ENCODE peak calls at places on chromosomes 2 and 18, in five cellular contexts. Q is naive thymus-derived CD8-positive, alpha-beta T cell; C is stimulated activated CD8-positive, alpha-beta memory T cell treated with anti-CD3 and anti-CD28 coated beads, Interleukin-4, amount 100 ng/mL, for 4 hours; D is effector CD4-positive, alpha-beta T cell; K is neural progenitor cell. U is an unnamed sample.

GRCh38 chr18:470661-471501 is 29.6 kb downstream of the COLEC12 start:
- DNase-seq in Q (no peak), C (no peak), D (no peak), K (no peak), U (no peak)

GRCh38 chr2:62972601-62973000 is 78.0 kb upstream of the OTX1 start:
- DNase-seq in Q (no peak), C (no peak), D (no peak), K (no peak), U (no peak)

GRCh38 chr2:182668671-182669070 is 47.4 kb upstream of the DNAJC10 start:
- DNase-seq in Q (no peak), C (no peak), D (no peak), K (no peak), U (no peak)

GRCh38 chr2:105329197-105329554 is 359 bp downstream of the TGFBRAP1 start:
- DNase-seq in Q (no peak), C (no peak), D (no peak), K (no peak), U (peak)

GRCh38 chr2:27798476-27798875 is 27.0 kb downstream of the MRPL33 start:
- DNase-seq in Q (no peak), C (no peak), D (no peak), K (no peak), U (no peak)

GRCh38 chr2:118913131-118913804 is 28.7 kb upstream of the MARCO start:
- DNase-seq in Q (no peak), C (no peak), D (no peak), K (no peak), U (no peak)

GRCh38 chr2:239313251-239313650 is 87.6 kb downstream of the HDAC4 start:
- DNase-seq in Q (no peak), C (no peak), D (no peak), K (no peak), U (no peak)

GRCh38 chr2:128982001-128982400 is 663.3 kb upstream of the HS6ST1 start:
- DNase-seq in Q (no peak), C (no peak), D (no peak), K (no peak), U (no peak)

GRCh38 chr2:43841949-43842865 is 3.4 kb downstream of the ABCG8 start:
- DNase-seq in Q (no peak), C (no peak), D (no peak), K (no peak), U (no peak)

GRCh38 chr18:28039078-28039477 is 137.9 kb downstream of the CDH2 start:
- DNase-seq in Q (no peak), C (no peak), D (no peak), K (no peak), U (no peak)

GRCh38 chr2:19256239-19256638 is 102.2 kb downstream of the OSR1 start:
- DNase-seq in Q (no peak), C (no peak), D (no peak), K (no peak), U (no peak)

GRCh38 chr2:144414324-144414845 is 105.5 kb downstream of the ZEB2 start:
- DNase-seq in Q (no peak), C (no peak), D (no peak), K (no peak), U (no peak)

GRCh38 chr2:11541693-11542274 is 7.9 kb downstream of the GREB1 start:
- DNase-seq in Q (no peak), C (no peak), D (no peak), K (no peak), U (no peak)

GRCh38 chr2:40087434-40087833 is 308.4 kb upstream of the THUMPD2 start:
- DNase-seq in Q (no peak), C (no peak), D (no peak), K (no peak), U (no peak)

GRCh38 chr2:174120346-174120745 is 128.0 kb downstream of the OLA1 start:
- DNase-seq in Q (no peak), C (no peak), D (no peak), K (no peak), U (no peak)

GRCh38 chr18:61062241-61062640 is 271.0 kb upstream of the CDH20 start:
- DNase-seq in Q (no peak), C (no peak), D (no peak), K (no peak), U (no peak)

GRCh38 chr2:7878786-7879515 is 802.9 kb upstream of the ID2 start:
- DNase-seq in Q (no peak), C (no peak), D (no peak), K (peak), U (no peak)

GRCh38 chr2:16063955-16064633 is 123.7 kb downstream of the MYCN start:
- DNase-seq in Q (no peak), C (no peak), D (no peak), K (no peak), U (no peak)

GRCh38 chr2:26572589-26572988 is 68.6 kb downstream of the CIB4 start:
- DNase-seq in Q (no peak), C (no peak), D (no peak), K (peak), U (no peak)

GRCh38 chr18:76805221-76805620 is 17.1 kb upstream of the ZNF236 start:
- DNase-seq in Q (no peak), C (no peak), D (no peak), K (no peak), U (no peak)

GRCh38 chr2:61770746-61771145 is 83.1 kb downstream of the FAM161A start:
- DNase-seq in Q (no peak), C (no peak), D (no peak), K (no peak), U (no peak)

GRCh38 chr18:76875390-76876330 is 53.3 kb downstream of the ZNF236 start:
- DNase-seq in Q (peak), C (no peak), D (peak), K (peak), U (peak)

GRCh38 chr2:44805391-44805790 is 136.1 kb upstream of the SIX3 start:
- DNase-seq in Q (no peak), C (no peak), D (no peak), K (peak), U (no peak)

GRCh38 chr2:47653909-47654789 is 128.8 kb upstream of the MSH6 start:
- DNase-seq in Q (no peak), C (no peak), D (no peak), K (peak), U (no peak)

GRCh38 chr2:238929242-238930081 is 81.6 kb downstream of the TWIST2 start:
- DNase-seq in Q (no peak), C (no peak), D (no peak), K (no peak), U (no peak)

GRCh38 chr2:156333274-156333950 is 891 bp upstream of the NR4A2 start:
- DNase-seq in Q (no peak), C (no peak), D (peak), K (no peak), U (no peak)

GRCh38 chr2:127811397-127811860 is 458 bp upstream of the WDR33 start:
- DNase-seq in Q (no peak), C (no peak), D (no peak), K (no peak), U (no peak)

GRCh38 chr2:145325485-145325884 is 805.6 kb upstream of the ZEB2 start:
- DNase-seq in Q (no peak), C (no peak), D (no peak), K (no peak), U (no peak)

GRCh38 chr2:157785200-157785599 is 90.9 kb downstream of the ACVR1 start:
- DNase-seq in Q (no peak), C (no peak), D (no peak), K (peak), U (no peak)

GRCh38 chr2:71156531-71156930 is 26.1 kb downstream of the MPHOSPH10 start:
- DNase-seq in Q (no peak), C (no peak), D (no peak), K (no peak), U (no peak)

GRCh38 chr2:237341872-237342271 is 72.1 kb downstream of the COL6A3 start:
- DNase-seq in Q (no peak), C (no peak), D (no peak), K (no peak), U (no peak)

GRCh38 chr2:28219736-28220364 is 172.8 kb upstream of the FOSL2 start:
- DNase-seq in Q (no peak), C (no peak), D (no peak), K (no peak), U (no peak)

GRCh38 chr2:61109291-61109690 is 43.6 kb downstream of the SANBR start:
- DNase-seq in Q (no peak), C (no peak), D (no peak), K (no peak), U (no peak)

GRCh38 chr18:31679806-31680793 is 4.3 kb downstream of the B4GALT6 start:
- DNase-seq in Q (no peak), C (no peak), D (no peak), K (no peak), U (no peak)

GRCh38 chr2:72719416-72719815 is 106.4 kb downstream of the EXOC6B start:
- DNase-seq in Q (no peak), C (no peak), D (no peak), K (peak), U (no peak)

GRCh38 chr2:113172721-113173562 is 829 bp upstream of the PSD4 start:
- DNase-seq in Q (no peak), C (no peak), D (no peak), K (no peak), U (no peak)

GRCh38 chr18:79258447-79258846 is 137.3 kb upstream of the NFATC1 start:
- DNase-seq in Q (no peak), C (no peak), D (no peak), K (no peak), U (peak)

GRCh38 chr2:27407798-27408491 is 1.4 kb downstream of the PPM1G start:
- DNase-seq in Q (no peak), C (no peak), D (no peak), K (peak), U (peak)

GRCh38 chr2:231425811-231426703 is 30.5 kb downstream of the B3GNT7 start:
- DNase-seq in Q (peak), C (peak), D (peak), K (no peak), U (no peak)